ENCODE peak calls at places on chromosomes 16 and 17, in ten cellular contexts. Y, U, I, K, F, Q, D, N, R and V are unnamed samples. For H3K4me1 and H3K36me3, the result is how much of the 10 kb centered on the place peaks cover.

GRCh38 chr16:57422026-57422944 is 17.7 kb downstream of the CCL17 start:
- DNase-seq in Y (no peak), U (no peak), I (no peak), K (no peak), F (peak), Q (peak), D (peak), N (peak), R (no peak), V (no peak)

GRCh38 chr16:1917056-1917664 is 1.1 kb downstream of the HS3ST6 start:
- DNase-seq in Y (no peak), U (no peak), I (no peak), K (no peak), F (no peak), Q (no peak), D (no peak), N (no peak), R (no peak), V (no peak)

GRCh38 chr16:6656760-6657159 is 675.9 kb upstream of the RBFOX1 start:
- DNase-seq in Y (no peak), U (no peak), I (no peak), K (no peak), F (no peak), Q (no peak), D (no peak), N (no peak), R (no peak), V (no peak)

GRCh38 chr16:8716592-8716991 is 42.2 kb downstream of the ABAT start:
- DNase-seq in Y (peak), U (no peak), I (no peak), K (no peak), F (no peak), Q (no peak), D (no peak), N (no peak), R (no peak), V (no peak)

GRCh38 chr17:54899201-54899600 is 1.5 kb upstream of the TOM1L1 start:
- DNase-seq in Y (no peak), U (no peak), I (no peak), K (no peak), F (no peak), Q (peak), D (no peak), N (no peak), R (no peak), V (no peak)

GRCh38 chr17:954431-955164 is 25.0 kb downstream of the NXN start:
- DNase-seq in Y (no peak), U (no peak), I (no peak), K (no peak), F (peak), Q (no peak), D (no peak), N (no peak), R (no peak), V (peak)

GRCh38 chr16:85898521-85899442 is at the start of gene IRF8:
- DNase-seq in Y (peak), U (peak), I (peak), K (no peak), F (peak), Q (peak), D (no peak), N (peak), R (peak), V (peak)

GRCh38 chr17:44353656-44354331 is 8.7 kb downstream of the GRN start:
- DNase-seq in Y (no peak), U (peak), I (no peak), K (no peak), F (peak), Q (peak), D (no peak), N (no peak), R (no peak), V (no peak)

GRCh38 chr17:50218771-50219315 is 17.4 kb upstream of the COL1A1 start:
- DNase-seq in Y (no peak), U (no peak), I (no peak), K (peak), F (peak), Q (peak), D (no peak), N (no peak), R (peak), V (no peak)

GRCh38 chr16:31696968-31697743 is 169.5 kb downstream of the AHSP start:
- DNase-seq in Y (no peak), U (no peak), I (no peak), K (peak), F (peak), Q (peak), D (peak), N (no peak), R (peak), V (no peak)

GRCh38 chr17:7858487-7858832 is 657 bp downstream of the CYB5D1 start:
- DNase-seq in Y (peak), U (no peak), I (no peak), K (no peak), F (peak), Q (peak), D (peak), N (peak), R (no peak), V (no peak)

GRCh38 chr17:14351493-14351892 is 50.6 kb downstream of the HS3ST3B1 start:
- DNase-seq in Y (no peak), U (no peak), I (no peak), K (no peak), F (peak), Q (no peak), D (no peak), N (no peak), R (no peak), V (no peak)

GRCh38 chr16:49348408-49349176 is 25.0 kb upstream of the C16orf78 start:
- DNase-seq in Y (peak), U (no peak), I (no peak), K (peak), F (no peak), Q (peak), D (peak), N (no peak), R (no peak), V (no peak)

DNA sequence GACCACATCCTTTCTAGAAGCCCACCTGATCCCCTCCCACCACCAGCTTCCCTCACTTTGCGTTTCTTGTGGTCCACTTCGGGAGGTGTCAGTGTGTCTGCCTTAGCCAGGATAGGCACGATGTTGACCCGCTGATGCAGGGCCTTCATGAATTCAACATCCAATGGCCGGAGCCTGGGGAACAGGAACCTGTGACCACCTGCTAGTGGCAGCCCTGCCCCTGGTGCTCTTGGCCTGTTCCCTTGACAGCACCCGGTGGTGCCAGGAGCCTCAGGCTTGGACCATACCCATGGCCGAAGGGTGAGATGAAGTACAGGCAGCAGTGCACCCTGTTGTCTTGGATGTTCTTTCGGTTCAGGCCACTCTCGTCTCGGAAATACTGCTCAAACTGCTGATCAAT is 7.2 kb upstream of the MTMR4 start:
- DNase-seq in Y (no peak), U (no peak), I (no peak), K (no peak), F (no peak), Q (no peak), D (no peak), N (no peak), R (no peak), V (no peak)
- H3K4me1 ChIP-seq in Y (under half), U (under half), I (under half), K (under half), F (under half), Q (under half), D (under half), N (under half), R (under half), V (under half)

DNA sequence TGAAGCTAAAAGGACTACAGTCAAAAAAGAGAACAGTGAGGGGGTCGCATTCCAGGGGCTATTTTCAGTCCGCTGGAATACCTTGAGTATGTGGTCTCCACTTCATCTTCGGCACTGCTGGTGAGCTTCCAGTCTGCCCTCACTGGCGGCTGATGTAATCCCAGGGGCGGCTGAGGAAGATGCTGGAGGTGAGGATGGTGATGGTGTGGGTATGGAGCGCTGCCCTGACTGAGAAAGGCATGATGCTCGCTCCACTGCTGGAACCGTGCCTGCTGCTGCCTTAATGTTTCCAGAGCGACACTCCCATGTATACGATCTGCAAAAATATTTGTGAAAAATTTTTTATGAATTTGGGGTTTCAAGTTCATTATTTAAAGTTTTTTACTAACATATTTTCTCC is 64.1 kb downstream of the CACNG1 start:
- DNase-seq in Y (no peak), U (no peak), I (no peak), K (no peak), F (no peak), Q (no peak), D (no peak), N (no peak), R (no peak), V (no peak)
- H3K36me3 ChIP-seq in Y (half or more), U (under half), I (half or more), K (under half), F (under half), Q (under half), D (half or more), N (under half), R (half or more), V (under half)

DNA sequence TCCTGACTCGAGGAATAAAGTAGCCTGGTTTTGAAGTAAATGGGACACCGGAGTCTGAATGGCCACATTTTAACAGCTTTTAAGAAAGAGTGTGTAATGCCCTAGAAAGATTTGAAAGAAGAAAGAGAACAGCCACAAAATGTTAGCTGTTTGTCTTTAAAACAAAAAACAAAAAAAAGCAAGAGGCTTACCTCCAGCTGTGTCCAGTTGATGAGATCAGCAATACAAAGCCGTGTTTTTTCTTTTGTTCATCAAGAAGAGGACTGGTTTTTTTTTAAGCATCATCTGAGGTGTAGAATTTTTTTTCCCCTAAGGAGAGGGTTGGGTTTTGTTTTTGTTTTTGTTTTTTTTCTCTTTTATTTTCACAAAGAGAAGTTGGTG is 58.8 kb downstream of the NKD1 start:
- DNase-seq in Y (no peak), U (no peak), I (no peak), K (no peak), F (no peak), Q (no peak), D (no peak), N (no peak), R (no peak), V (no peak)
- H3K4me1 ChIP-seq in Y (under half), U (under half), I (under half), K (under half), F (under half), Q (under half), D (under half), N (under half), R (under half), V (under half)

DNA sequence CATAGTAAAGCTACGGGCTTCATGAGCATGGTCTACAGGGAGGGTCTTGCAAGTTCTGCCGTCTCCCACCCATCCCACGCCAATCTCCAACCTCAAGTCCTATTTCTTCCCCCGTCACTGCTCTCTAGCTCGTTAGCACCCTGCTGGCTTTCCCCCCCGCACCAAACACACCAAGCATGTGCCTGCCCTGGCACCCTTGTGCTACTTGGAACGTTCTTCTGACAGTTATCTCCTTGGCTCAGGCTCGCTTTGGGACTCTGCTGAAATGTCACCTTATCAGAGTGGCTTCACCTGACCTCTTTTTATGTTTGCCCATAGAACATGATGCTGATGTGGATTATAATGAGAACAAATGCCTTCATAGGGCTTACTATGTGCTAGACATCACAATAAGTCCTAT is 21.9 kb downstream of the GLYR1 start:
- DNase-seq in Y (no peak), U (no peak), I (no peak), K (no peak), F (no peak), Q (no peak), D (no peak), N (no peak), R (no peak), V (no peak)
- H3K36me3 ChIP-seq in Y (half or more), U (half or more), I (half or more), K (half or more), F (half or more), Q (under half), D (half or more), N (under half), R (half or more), V (under half)

DNA sequence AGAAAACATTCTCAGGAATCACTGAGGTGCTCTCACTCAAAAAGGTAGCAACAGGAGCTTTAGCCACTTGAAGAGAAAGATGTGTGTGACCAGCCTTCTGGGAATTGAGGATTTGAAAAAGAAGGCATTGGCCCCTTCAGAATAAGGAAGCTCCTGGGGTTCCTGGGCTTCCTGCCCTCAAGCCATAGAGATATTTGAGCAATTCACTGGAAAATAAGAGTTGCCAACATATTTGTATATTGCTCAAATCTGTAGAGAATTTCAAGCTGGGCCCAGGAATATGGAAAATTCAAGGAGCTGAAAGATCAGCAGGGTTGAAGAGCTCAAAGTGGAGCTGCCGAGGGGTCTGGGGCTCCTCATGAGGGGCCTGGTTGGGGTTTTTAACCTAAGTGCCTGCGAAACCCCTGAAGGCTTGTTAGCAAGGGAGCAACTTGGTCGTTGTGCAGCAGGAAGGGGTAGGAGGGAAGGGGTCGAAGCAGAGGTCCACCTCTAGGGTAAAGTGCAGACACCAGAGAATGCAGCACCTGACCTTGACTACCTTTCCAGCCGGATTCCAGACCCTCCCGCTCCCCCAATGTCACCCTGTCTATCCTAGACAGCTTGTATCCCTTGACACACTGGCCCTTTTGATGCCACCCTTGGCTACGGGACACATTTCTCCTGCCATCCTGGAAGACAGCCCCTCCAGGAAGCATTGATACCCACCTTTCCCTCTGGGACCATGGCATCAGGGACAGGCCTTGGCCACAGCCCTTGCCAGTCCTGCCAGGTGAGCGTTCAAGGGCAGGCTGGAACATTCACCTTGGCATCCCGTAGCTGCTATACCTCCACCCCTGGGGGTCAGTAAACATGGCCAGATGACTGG is 67.6 kb upstream of the SREBF1 start:
- DNase-seq in Y (no peak), U (no peak), I (no peak), K (no peak), F (no peak), Q (peak), D (no peak), N (no peak), R (no peak), V (no peak)
- H3K4me1 ChIP-seq in Y (under half), U (under half), I (under half), K (under half), F (under half), Q (under half), D (under half), N (under half), R (under half), V (under half)

GRCh38 chr16:2971985-2972784 is 3.0 kb downstream of the PAQR4 start:
- DNase-seq in Y (no peak), U (no peak), I (no peak), K (no peak), F (no peak), Q (no peak), D (no peak), N (no peak), R (no peak), V (no peak)
- H3K36me3 ChIP-seq in Y (under half), U (under half), I (under half), K (under half), F (under half), Q (under half), D (half or more), N (under half), R (under half), V (under half)

DNA sequence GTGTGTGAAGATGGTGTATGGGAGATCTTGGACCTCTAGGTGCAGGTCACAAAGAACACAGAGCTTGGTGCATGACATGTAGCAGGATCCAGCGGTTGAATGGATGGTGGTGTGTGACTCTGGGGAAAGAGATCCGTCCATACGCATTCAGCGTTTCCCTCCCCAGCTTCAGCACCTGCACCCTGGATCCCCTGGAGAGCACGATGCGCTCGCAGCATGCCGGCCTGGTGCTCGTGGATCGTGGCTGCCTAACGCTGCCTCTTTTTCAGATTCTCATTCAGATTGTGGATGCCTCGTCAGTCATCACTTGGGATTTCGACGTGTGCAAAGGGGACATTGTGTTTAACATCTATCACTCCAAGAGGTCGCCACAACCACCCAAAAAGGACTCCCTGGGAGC is 70.9 kb downstream of the SEC14L1 start:
- DNase-seq in Y (no peak), U (no peak), I (no peak), K (no peak), F (no peak), Q (no peak), D (no peak), N (no peak), R (no peak), V (no peak)
- H3K4me1 ChIP-seq in Y (under half), U (under half), I (under half), K (under half), F (under half), Q (under half), D (under half), N (under half), R (under half), V (under half)

DNA sequence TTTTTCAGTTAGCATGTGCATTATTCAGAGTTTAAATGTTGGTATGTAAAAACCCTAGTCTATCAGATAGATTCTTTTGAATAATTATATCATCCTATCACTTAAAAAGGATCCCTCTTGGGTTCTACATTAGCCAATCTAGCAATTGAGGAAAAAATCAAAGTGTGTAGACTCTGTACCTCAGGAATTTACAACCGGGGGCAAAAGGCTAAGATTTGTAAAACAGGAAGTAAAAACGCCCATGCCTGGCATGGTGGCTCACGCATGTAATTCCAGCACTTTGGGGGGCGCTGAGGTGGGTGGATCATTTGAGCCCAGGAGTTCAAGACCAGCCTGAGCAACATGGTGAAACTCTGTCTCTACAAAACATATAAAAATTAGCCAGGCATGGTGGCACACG is 58.7 kb downstream of the SLC6A4 start:
- DNase-seq in Y (no peak), U (no peak), I (no peak), K (no peak), F (no peak), Q (no peak), D (no peak), N (no peak), R (no peak), V (no peak)
- H3K36me3 ChIP-seq in Y (half or more), U (under half), I (under half), K (under half), F (under half), Q (half or more), D (half or more), N (under half), R (half or more), V (under half)

GRCh38 chr17:57604771-57605733 is 140.0 kb downstream of the CCDC182 start:
- DNase-seq in Y (peak), U (peak), I (no peak), K (no peak), F (peak), Q (peak), D (no peak), N (peak), R (no peak), V (no peak)
- H3K4me1 ChIP-seq in Y (under half), U (half or more), I (half or more), K (under half), F (under half), Q (under half), D (under half), N (under half), R (under half), V (under half)